ENCODE peak calls at places on chromosome 15, in nine cellular contexts. G, V, F, I, L, P, T, E and B are unnamed samples.

GRCh38 chr15:58083526-58083925 is 18.0 kb upstream of the ALDH1A2 start:
- DNase-seq in T (no peak), I (no peak), L (no peak), V (no peak), F (no peak), P (no peak), G (no peak), E (no peak), B (no peak)

GRCh38 chr15:37777006-37777405 is 157.4 kb upstream of the TMCO5A start:
- DNase-seq in P (no peak), V (no peak), G (no peak), L (no peak), I (no peak), T (no peak), F (no peak), E (no peak), B (no peak)

GRCh38 chr15:52714968-52715367 is 35.8 kb upstream of the ATOSA start:
- DNase-seq in G (no peak), E (no peak), F (no peak), T (no peak), V (no peak), I (no peak), L (no peak), P (no peak), B (no peak)

GRCh38 chr15:60326824-60327654 is 70.7 kb downstream of the ANXA2 start:
- DNase-seq in V (no peak), L (no peak), E (no peak), F (peak), P (no peak), T (no peak), I (no peak), G (no peak), B (peak)

GRCh38 chr15:76799760-76800159 is 105.4 kb downstream of the SCAPER start:
- DNase-seq in V (no peak), E (peak), T (no peak), F (no peak), P (no peak), G (no peak), L (no peak), I (no peak), B (no peak)

GRCh38 chr15:39332846-39333245 is 248.0 kb upstream of the THBS1 start:
- DNase-seq in I (no peak), V (no peak), F (no peak), G (no peak), E (no peak), T (no peak), P (no peak), L (no peak), B (no peak)

GRCh38 chr15:67152429-67152828 is 87.0 kb downstream of the SMAD3 start:
- DNase-seq in F (no peak), V (no peak), E (no peak), I (no peak), P (no peak), G (no peak), L (peak), T (no peak), B (no peak)

GRCh38 chr15:49235446-49236207 is 65.6 kb downstream of the GALK2 start:
- DNase-seq in E (peak), L (peak), T (no peak), F (peak), I (peak), P (peak), G (peak), V (no peak), B (peak)

GRCh38 chr15:92883643-92884458 is 16.3 kb upstream of the CHD2 start:
- DNase-seq in L (no peak), P (no peak), G (peak), T (no peak), V (no peak), E (no peak), I (peak), F (no peak), B (no peak)

GRCh38 chr15:44595246-44595645 is 58.3 kb downstream of the EIF3J start:
- DNase-seq in I (no peak), L (no peak), V (no peak), E (no peak), T (no peak), G (no peak), P (no peak), F (no peak), B (no peak)

GRCh38 chr15:57375827-57376694 is at the start of gene CGNL1:
- DNase-seq in L (no peak), I (no peak), V (no peak), G (no peak), P (no peak), F (no peak), T (no peak), E (peak), B (peak)

GRCh38 chr15:63994073-63994600 is 52.1 kb downstream of the DAPK2 start:
- DNase-seq in P (no peak), G (no peak), V (no peak), F (no peak), L (no peak), I (no peak), T (no peak), E (no peak), B (no peak)

GRCh38 chr15:34588046-34588674 is 4.7 kb upstream of the GOLGA8B start:
- DNase-seq in F (peak), T (peak), P (peak), L (peak), I (peak), E (peak), G (peak), V (peak), B (peak)